ENCODE peak calls at places on chromosomes 4 and X, in seven cellular contexts. H is hepatocyte, F is HepG2, S is upper lobe of left lung, V is cardiac muscle cell, L is left lung, D is A673. N is an unnamed sample.

GRCh38 chr4:139641218-139641617 is 24.4 kb upstream of the MGST2 start:
- DNase-seq in H (no peak), F (peak; percentile 69), S (no peak), V (no peak), L (no peak), D (no peak), N (no peak)

GRCh38 chrX:137999071-137999470 is 433.1 kb downstream of the ZIC3 start:
- DNase-seq in H (no peak), F (no peak), S (no peak), V (no peak), L (no peak), D (no peak), N (no peak)

GRCh38 chr4:154205471-154205870 is 286.1 kb downstream of the DCHS2 start:
- DNase-seq in H (no peak), F (no peak), S (no peak), V (no peak), L (no peak), D (no peak), N (no peak)

GRCh38 chr4:47615385-47615784 is 130.3 kb downstream of the ATP10D start:
- DNase-seq in H (no peak), F (no peak), S (no peak), V (peak; percentile 36), L (no peak), D (no peak), N (no peak)

GRCh38 chr4:140312101-140312500 is 61.3 kb upstream of the SCOC start:
- DNase-seq in H (no peak), F (no peak), S (no peak), V (no peak), L (no peak), D (no peak), N (no peak)

GRCh38 chr4:159425749-159426376 is 323.0 kb downstream of the RAPGEF2 start:
- DNase-seq in H (no peak), F (no peak), S (no peak), V (no peak), L (no peak), D (no peak), N (no peak)

GRCh38 chr4:27407616-27408015 is 547.0 kb downstream of the STIM2 start:
- DNase-seq in H (no peak), F (no peak), S (no peak), V (no peak), L (no peak), D (no peak), N (no peak)

GRCh38 chrX:111854778-111855490 is 21.0 kb upstream of the TRPC5OS start:
- DNase-seq in H (peak; percentile 54), F (no peak), S (no peak), V (no peak), L (no peak), D (no peak), N (peak; percentile 54)

GRCh38 chr4:166091914-166092510 is 219.0 kb downstream of the TLL1 start:
- DNase-seq in H (peak; percentile 65), F (peak; percentile 28), S (no peak), V (peak; percentile 67), L (no peak), D (peak; percentile 59), N (peak; percentile 62)

GRCh38 chrX:19877431-19877830 is 10.0 kb downstream of the SH3KBP1 start:
- DNase-seq in H (no peak), F (no peak), S (no peak), V (no peak), L (no peak), D (no peak), N (no peak)
- H3K27ac ChIP-seq in H (no peak overlapping the region), F (no peak overlapping the region), S (no peak overlapping the region), V (no peak overlapping the region), L (no peak overlapping the region), D (no peak overlapping the region), N (no peak overlapping the region)

GRCh38 chr4:130922955-130923354 is 1827.0 kb downstream of the C4orf33 start:
- DNase-seq in H (no peak), F (no peak), S (no peak), V (no peak), L (no peak), D (no peak), N (no peak)
- H3K9me3 ChIP-seq in H (no peaks in the 10 kb centered on the region), F (peaks cover 13% of the 10 kb centered on the region), S (peaks cover 5% of the 10 kb centered on the region), V (no peaks in the 10 kb centered on the region), L (peaks cover 33% of the 10 kb centered on the region), D (peaks cover 8% of the 10 kb centered on the region), N (no peaks in the 10 kb centered on the region)

GRCh38 chr4:138021116-138021820 is 220.9 kb downstream of the SLC7A11 start:
- DNase-seq in H (no peak), F (no peak), S (no peak), V (no peak), L (no peak), D (no peak), N (no peak)
- H3K27me3 ChIP-seq in H (no peaks in the 10 kb centered on the region), F (no peaks in the 10 kb centered on the region), S (no peaks in the 10 kb centered on the region), V (no peaks in the 10 kb centered on the region), L (no peaks in the 10 kb centered on the region), D (no peaks in the 10 kb centered on the region), N (no peaks in the 10 kb centered on the region)

DNA sequence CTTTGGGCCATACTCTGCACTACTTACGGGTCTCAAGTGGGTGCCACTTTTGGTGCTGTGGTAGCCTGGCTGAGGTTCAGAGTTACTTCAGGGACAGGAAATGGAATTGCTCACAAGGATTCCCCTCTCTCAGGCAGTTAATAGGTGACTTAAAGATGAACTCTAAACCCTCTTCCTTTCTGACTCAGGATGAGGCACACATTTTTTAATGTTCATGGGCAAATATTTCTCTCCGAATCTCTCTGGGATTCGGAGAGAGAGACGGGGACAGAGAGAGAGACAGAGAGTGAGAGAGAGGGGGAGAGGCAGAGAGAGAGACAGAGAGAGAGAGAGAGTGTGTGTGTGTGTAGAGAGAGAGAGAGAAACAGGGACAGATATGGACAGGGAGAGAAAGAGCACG is 79.8 kb downstream of the NYX start:
- DNase-seq in H (no peak), F (no peak), S (no peak), V (no peak), L (no peak), D (no peak), N (no peak)
- H3K27ac ChIP-seq in H (no peak overlapping the region), F (no peak overlapping the region), S (no peak overlapping the region), V (no peak overlapping the region), L (no peak overlapping the region), D (no peak overlapping the region), N (no peak overlapping the region)

DNA sequence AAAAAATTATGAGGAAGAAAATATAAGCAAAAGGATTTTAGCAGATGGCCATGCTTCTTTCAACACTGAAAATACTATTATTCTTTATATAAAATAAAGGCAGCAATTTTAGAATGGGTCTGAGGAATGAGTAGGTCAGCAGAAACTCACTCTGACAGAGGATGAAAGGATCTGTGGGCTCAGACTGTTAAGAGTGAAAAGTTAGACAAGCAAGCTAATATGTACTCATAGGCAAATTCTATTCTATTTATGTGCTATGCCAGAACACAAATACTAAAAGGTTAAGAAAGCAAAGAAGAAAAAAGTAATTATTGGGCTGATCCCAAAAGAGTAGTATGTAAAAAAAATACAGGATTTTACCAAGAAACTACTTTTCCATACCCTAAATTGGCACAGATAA is 13.9 kb downstream of the LCORL start:
- DNase-seq in H (no peak), F (no peak), S (no peak), V (no peak), L (no peak), D (no peak), N (no peak)
- H3K9me3 ChIP-seq in H (no peaks in the 10 kb centered on the region), F (no peaks in the 10 kb centered on the region), S (no peaks in the 10 kb centered on the region), V (no peaks in the 10 kb centered on the region), L (no peaks in the 10 kb centered on the region), D (no peaks in the 10 kb centered on the region), N (no peaks in the 10 kb centered on the region)

DNA sequence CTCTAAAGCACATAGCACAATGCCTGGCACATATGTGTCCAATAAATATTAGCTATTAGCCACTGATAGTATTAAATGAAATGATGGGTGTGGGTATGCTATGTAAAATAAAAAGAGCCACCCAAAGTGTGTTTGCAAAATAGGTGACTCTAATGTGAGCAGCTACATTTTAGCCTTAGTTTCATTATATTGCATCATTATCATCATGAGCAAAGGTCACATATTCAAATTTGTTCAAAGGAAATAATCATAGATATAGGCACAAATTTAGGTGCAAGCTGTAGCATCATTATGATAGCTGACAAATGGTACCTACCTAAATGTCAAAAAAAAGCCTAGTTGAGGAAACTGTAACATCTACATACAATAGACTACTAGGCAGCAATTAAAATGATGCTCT is 373.9 kb upstream of the FGF13 start:
- DNase-seq in H (no peak), F (no peak), S (no peak), V (no peak), L (no peak), D (no peak), N (no peak)
- H3K27me3 ChIP-seq in H (no peaks in the 10 kb centered on the region), F (no peaks in the 10 kb centered on the region), S (no peaks in the 10 kb centered on the region), V (no peaks in the 10 kb centered on the region), L (no peaks in the 10 kb centered on the region), D (no peaks in the 10 kb centered on the region), N (no peaks in the 10 kb centered on the region)